ENCODE peak calls at places on chromosomes 1 and 21, in seven cellular contexts. One of them, this sample, is unnamed.

GRCh38 chr1:172537366-172537765 is 4.4 kb downstream of the SUCO start:
- DNase-seq in NB4: no peak
- DNase-seq in gastrocnemius medialis: no peak
- DNase-seq in transverse colon: no peak
- DNase-seq in uterus: no peak
- DNase-seq in tibial nerve: no peak
- DNase-seq in IMR-90: peak; percentile 29
- DNase-seq in this sample: no peak

GRCh38 chr1:187114788-187115187 is 286.0 kb downstream of the PLA2G4A start:
- DNase-seq in NB4: no peak
- DNase-seq in gastrocnemius medialis: no peak
- DNase-seq in transverse colon: no peak
- DNase-seq in uterus: no peak
- DNase-seq in tibial nerve: no peak
- DNase-seq in IMR-90: no peak
- DNase-seq in this sample: no peak

GRCh38 chr1:79041666-79042065 is 35.1 kb upstream of the ADGRL4 start:
- DNase-seq in NB4: no peak
- DNase-seq in gastrocnemius medialis: no peak
- DNase-seq in transverse colon: no peak
- DNase-seq in uterus: no peak
- DNase-seq in tibial nerve: no peak
- DNase-seq in IMR-90: peak; percentile 20
- DNase-seq in this sample: no peak

GRCh38 chr1:172136925-172137324 is 283.6 kb upstream of the C1orf105 start:
- DNase-seq in NB4: no peak
- DNase-seq in gastrocnemius medialis: no peak
- DNase-seq in transverse colon: no peak
- DNase-seq in uterus: no peak
- DNase-seq in tibial nerve: no peak
- DNase-seq in IMR-90: no peak
- DNase-seq in this sample: no peak

GRCh38 chr1:170929412-170929834 is 5.9 kb upstream of the MROH9 start:
- DNase-seq in NB4: no peak
- DNase-seq in gastrocnemius medialis: no peak
- DNase-seq in transverse colon: no peak
- DNase-seq in uterus: no peak
- DNase-seq in tibial nerve: no peak
- DNase-seq in IMR-90: peak; percentile 47
- DNase-seq in this sample: no peak

GRCh38 chr1:114033219-114033706 is 54.0 kb downstream of the OLFML3 start:
- DNase-seq in NB4: peak; percentile 44
- DNase-seq in gastrocnemius medialis: no peak
- DNase-seq in transverse colon: no peak
- DNase-seq in uterus: no peak
- DNase-seq in tibial nerve: no peak
- DNase-seq in IMR-90: no peak
- DNase-seq in this sample: no peak

GRCh38 chr21:34865922-34866271 is 183.2 kb downstream of the RUNX1 start:
- DNase-seq in NB4: peak; percentile 91
- DNase-seq in gastrocnemius medialis: no peak
- DNase-seq in transverse colon: peak; percentile 28
- DNase-seq in uterus: no peak
- DNase-seq in tibial nerve: no peak
- DNase-seq in IMR-90: no peak
- DNase-seq in this sample: no peak

GRCh38 chr1:37951783-37952624 is 5.2 kb upstream of the INPP5B start:
- DNase-seq in NB4: no peak
- DNase-seq in gastrocnemius medialis: no peak
- DNase-seq in transverse colon: no peak
- DNase-seq in uterus: no peak
- DNase-seq in tibial nerve: no peak
- DNase-seq in IMR-90: no peak
- DNase-seq in this sample: no peak

GRCh38 chr1:3772027-3772714 is 378 bp upstream of the SMIM1 start:
- DNase-seq in NB4: peak; percentile 86
- DNase-seq in gastrocnemius medialis: peak; percentile 80
- DNase-seq in transverse colon: peak; percentile 96
- DNase-seq in uterus: peak; percentile 95
- DNase-seq in tibial nerve: peak; percentile 70
- DNase-seq in IMR-90: peak; percentile 62
- DNase-seq in this sample: peak; percentile 97

GRCh38 chr1:109467301-109467777 is 993 bp downstream of the SYPL2 start:
- DNase-seq in NB4: no peak
- DNase-seq in gastrocnemius medialis: no peak
- DNase-seq in transverse colon: no peak
- DNase-seq in uterus: peak; percentile 21
- DNase-seq in tibial nerve: no peak
- DNase-seq in IMR-90: no peak
- DNase-seq in this sample: no peak

GRCh38 chr1:208868554-208868953 is 624.4 kb upstream of the PLXNA2 start:
- DNase-seq in NB4: no peak
- DNase-seq in gastrocnemius medialis: no peak
- DNase-seq in transverse colon: no peak
- DNase-seq in uterus: no peak
- DNase-seq in tibial nerve: no peak
- DNase-seq in IMR-90: no peak
- DNase-seq in this sample: no peak

GRCh38 chr1:67274623-67275325 is 32.9 kb upstream of the IL12RB2 start:
- DNase-seq in NB4: no peak
- DNase-seq in gastrocnemius medialis: no peak
- DNase-seq in transverse colon: no peak
- DNase-seq in uterus: no peak
- DNase-seq in tibial nerve: no peak
- DNase-seq in IMR-90: no peak
- DNase-seq in this sample: no peak

GRCh38 chr1:47031585-47031984 is 8.1 kb downstream of the CYP4X1 start:
- DNase-seq in NB4: no peak
- DNase-seq in gastrocnemius medialis: no peak
- DNase-seq in transverse colon: no peak
- DNase-seq in uterus: no peak
- DNase-seq in tibial nerve: peak; percentile 33
- DNase-seq in IMR-90: no peak
- DNase-seq in this sample: no peak

GRCh38 chr1:185534806-185535205 is 199.4 kb upstream of the HMCN1 start:
- DNase-seq in NB4: peak; percentile 11
- DNase-seq in gastrocnemius medialis: no peak
- DNase-seq in transverse colon: no peak
- DNase-seq in uterus: no peak
- DNase-seq in tibial nerve: peak; percentile 30
- DNase-seq in IMR-90: no peak
- DNase-seq in this sample: peak; percentile 86

GRCh38 chr1:92411511-92411910 is 75.2 kb downstream of the GFI1 start:
- DNase-seq in NB4: peak; percentile 85
- DNase-seq in gastrocnemius medialis: no peak
- DNase-seq in transverse colon: peak; percentile 46
- DNase-seq in uterus: no peak
- DNase-seq in tibial nerve: no peak
- DNase-seq in IMR-90: peak; percentile 78
- DNase-seq in this sample: no peak

GRCh38 chr1:50970508-50970885 is 452 bp downstream of the CDKN2C start:
- DNase-seq in NB4: no peak
- DNase-seq in gastrocnemius medialis: no peak
- DNase-seq in transverse colon: no peak
- DNase-seq in uterus: no peak
- DNase-seq in tibial nerve: no peak
- DNase-seq in IMR-90: no peak
- DNase-seq in this sample: no peak

GRCh38 chr1:112923234-112923955 is 32.6 kb downstream of the SLC16A1 start:
- DNase-seq in NB4: no peak
- DNase-seq in gastrocnemius medialis: no peak
- DNase-seq in transverse colon: no peak
- DNase-seq in uterus: no peak
- DNase-seq in tibial nerve: no peak
- DNase-seq in IMR-90: no peak
- DNase-seq in this sample: no peak

GRCh38 chr1:19708558-19708957 is 43.9 kb downstream of the HTR6 start:
- DNase-seq in NB4: no peak
- DNase-seq in gastrocnemius medialis: no peak
- DNase-seq in transverse colon: no peak
- DNase-seq in uterus: no peak
- DNase-seq in tibial nerve: no peak
- DNase-seq in IMR-90: no peak
- DNase-seq in this sample: no peak

GRCh38 chr1:10796029-10796944 is at the start of gene CASZ1:
- DNase-seq in NB4: peak; percentile 41
- DNase-seq in gastrocnemius medialis: peak; percentile 71
- DNase-seq in transverse colon: peak; percentile 88
- DNase-seq in uterus: peak; percentile 82
- DNase-seq in tibial nerve: peak; percentile 65
- DNase-seq in IMR-90: peak; percentile 86
- DNase-seq in this sample: peak; percentile 88

GRCh38 chr21:14923468-14923867 is 141.3 kb downstream of the NRIP1 start:
- DNase-seq in NB4: no peak
- DNase-seq in gastrocnemius medialis: no peak
- DNase-seq in transverse colon: no peak
- DNase-seq in uterus: no peak
- DNase-seq in tibial nerve: no peak
- DNase-seq in IMR-90: peak; percentile 63
- DNase-seq in this sample: no peak

GRCh38 chr1:109197163-109198042 is 16.3 kb upstream of the SARS1 start:
- DNase-seq in NB4: no peak
- DNase-seq in gastrocnemius medialis: no peak
- DNase-seq in transverse colon: no peak
- DNase-seq in uterus: no peak
- DNase-seq in tibial nerve: no peak
- DNase-seq in IMR-90: peak; percentile 100
- DNase-seq in this sample: no peak

GRCh38 chr1:16151200-16151708 is 4.6 kb downstream of the EPHA2 start:
- DNase-seq in NB4: peak; percentile 66
- DNase-seq in gastrocnemius medialis: no peak
- DNase-seq in transverse colon: no peak
- DNase-seq in uterus: no peak
- DNase-seq in tibial nerve: no peak
- DNase-seq in IMR-90: peak; percentile 63
- DNase-seq in this sample: no peak

GRCh38 chr1:33821291-33821690 is 42.6 kb upstream of the HMGB4 start:
- DNase-seq in NB4: no peak
- DNase-seq in gastrocnemius medialis: no peak
- DNase-seq in transverse colon: no peak
- DNase-seq in uterus: no peak
- DNase-seq in tibial nerve: no peak
- DNase-seq in IMR-90: no peak
- DNase-seq in this sample: no peak

GRCh38 chr1:59083946-59084865 is 212.7 kb upstream of the FGGY start:
- DNase-seq in NB4: no peak
- DNase-seq in gastrocnemius medialis: no peak
- DNase-seq in transverse colon: no peak
- DNase-seq in uterus: peak; percentile 47
- DNase-seq in tibial nerve: no peak
- DNase-seq in IMR-90: peak; percentile 41
- DNase-seq in this sample: no peak

GRCh38 chr1:149848340-149848771 is 51.0 kb upstream of the BOLA1 start:
- DNase-seq in NB4: peak; percentile 34
- DNase-seq in gastrocnemius medialis: no peak
- DNase-seq in transverse colon: no peak
- DNase-seq in uterus: no peak
- DNase-seq in tibial nerve: peak; percentile 2
- DNase-seq in IMR-90: no peak
- DNase-seq in this sample: no peak
- H3K4me3 ChIP-seq in NB4: peak overlapping the region; percentile 81
- H3K4me3 ChIP-seq in gastrocnemius medialis: no peak overlapping the region
- H3K4me3 ChIP-seq in transverse colon: no peak overlapping the region
- H3K4me3 ChIP-seq in uterus: no peak overlapping the region
- H3K4me3 ChIP-seq in tibial nerve: no peak overlapping the region
- H3K4me3 ChIP-seq in IMR-90: no peak overlapping the region
- H3K4me3 ChIP-seq in this sample: no peak overlapping the region

GRCh38 chr21:33266050-33266783 is at the start of gene IL10RB:
- DNase-seq in NB4: peak; percentile 83
- DNase-seq in gastrocnemius medialis: peak; percentile 32
- DNase-seq in transverse colon: peak; percentile 87
- DNase-seq in uterus: peak; percentile 53
- DNase-seq in tibial nerve: peak; percentile 59
- DNase-seq in IMR-90: peak; percentile 39
- DNase-seq in this sample: peak; percentile 70
- TF ChIP-seq POLR2A in NB4: peak; percentile 52
- TF ChIP-seq POLR2A in gastrocnemius medialis: peak; percentile 45
- TF ChIP-seq POLR2A in transverse colon: peak; percentile 76
- TF ChIP-seq POLR2A in uterus: peak; percentile 12
- TF ChIP-seq POLR2A in tibial nerve: no peak
- TF ChIP-seq POLR2A in IMR-90: peak; percentile 45
- TF ChIP-seq POLR2A in this sample: peak; percentile 66

DNA sequence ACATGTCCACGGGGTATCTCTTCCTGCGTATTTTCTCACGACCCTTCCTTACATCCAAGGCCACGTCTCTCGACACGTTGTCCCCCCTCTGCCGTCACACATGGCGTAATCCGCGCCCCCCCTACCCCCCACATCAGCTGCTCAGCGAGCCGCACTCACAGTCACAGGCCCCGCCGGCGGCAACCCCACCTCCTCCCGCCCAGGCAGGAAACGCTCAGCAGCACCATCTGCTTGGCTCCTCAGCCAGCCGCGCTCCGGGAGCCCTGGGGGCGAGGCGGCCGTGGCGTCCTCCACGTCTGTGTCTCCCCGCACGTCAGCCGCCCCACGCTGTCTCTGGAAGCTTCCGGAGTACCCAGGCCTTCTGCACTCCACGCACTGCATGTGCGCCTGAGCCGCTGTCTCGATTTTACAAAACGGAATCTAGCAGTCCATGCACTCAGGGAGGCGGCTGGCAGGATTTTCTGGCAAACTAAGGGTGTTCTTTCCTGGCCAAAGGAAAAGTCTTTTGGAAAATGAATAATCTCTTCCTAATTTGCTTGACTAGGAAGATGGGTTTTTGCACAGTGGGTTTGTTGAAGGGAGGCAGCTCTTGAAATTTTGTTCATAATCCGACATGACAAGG is 64.5 kb downstream of the SIK1 start:
- DNase-seq in NB4: peak; percentile 52
- DNase-seq in gastrocnemius medialis: peak; percentile 53
- DNase-seq in transverse colon: peak; percentile 77
- DNase-seq in uterus: peak; percentile 42
- DNase-seq in tibial nerve: peak; percentile 64
- DNase-seq in IMR-90: peak; percentile 86
- DNase-seq in this sample: peak; percentile 30
- H3K4me3 ChIP-seq in NB4: no peak overlapping the region
- H3K4me3 ChIP-seq in gastrocnemius medialis: peak overlapping the region; percentile 26
- H3K4me3 ChIP-seq in transverse colon: peak overlapping the region; percentile 26
- H3K4me3 ChIP-seq in uterus: no peak overlapping the region
- H3K4me3 ChIP-seq in tibial nerve: peak overlapping the region; percentile 26
- H3K4me3 ChIP-seq in IMR-90: no peak overlapping the region
- H3K4me3 ChIP-seq in this sample: no peak overlapping the region

DNA sequence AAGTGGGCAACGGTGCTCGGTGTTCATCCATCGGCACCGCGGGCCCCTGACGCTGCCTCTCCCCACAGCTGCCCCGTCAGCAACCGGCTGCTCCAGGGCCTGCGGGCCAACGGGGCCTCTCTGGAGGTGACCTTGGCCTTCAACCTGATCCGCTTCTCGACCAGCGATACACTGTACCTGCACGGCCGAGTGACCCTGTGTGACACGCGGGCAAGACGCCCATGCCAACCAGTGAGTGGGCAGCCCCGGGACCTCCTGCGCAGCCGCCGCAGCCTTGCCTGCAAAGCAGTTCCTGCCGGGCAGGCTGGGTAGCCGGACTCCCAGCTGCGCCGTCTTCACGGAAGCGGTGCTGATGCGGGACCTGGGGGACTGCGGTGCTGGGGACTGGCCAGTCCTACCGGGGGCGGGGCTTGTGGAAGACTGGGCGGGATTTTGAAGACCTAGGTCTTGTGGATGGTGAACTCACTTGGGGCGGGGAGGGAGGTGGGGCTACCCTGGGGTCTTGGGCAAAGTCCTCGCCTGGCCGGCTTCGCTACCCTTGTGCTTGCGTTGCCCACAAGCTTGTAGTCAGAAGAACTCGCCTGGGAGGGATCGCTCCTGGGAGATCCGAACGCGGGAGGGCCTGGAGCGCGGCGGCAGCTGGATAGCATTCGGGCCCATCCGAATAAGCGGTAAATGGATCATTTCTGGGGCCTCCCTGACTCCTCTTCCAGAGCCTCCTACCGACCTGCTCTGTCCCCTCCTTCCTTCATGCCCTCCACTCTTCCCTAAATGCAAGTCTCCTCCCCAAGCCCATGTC is 8.8 kb upstream of the CEP85 start:
- DNase-seq in NB4: no peak
- DNase-seq in gastrocnemius medialis: peak; percentile 27
- DNase-seq in transverse colon: peak; percentile 78
- DNase-seq in uterus: peak; percentile 42
- DNase-seq in tibial nerve: peak; percentile 30
- DNase-seq in IMR-90: no peak
- DNase-seq in this sample: peak; percentile 93
- TF ChIP-seq POLR2A in NB4: no peak
- TF ChIP-seq POLR2A in gastrocnemius medialis: no peak
- TF ChIP-seq POLR2A in transverse colon: no peak
- TF ChIP-seq POLR2A in uterus: no peak
- TF ChIP-seq POLR2A in tibial nerve: no peak
- TF ChIP-seq POLR2A in IMR-90: no peak
- TF ChIP-seq POLR2A in this sample: peak; percentile 70

This sample was measured in body of pancreas.